ENCODE peak calls at places on chromosomes 11 and 22, in eight cellular contexts. F is heart right ventricle; E is left lung; M is tibial artery; Q is A549; P is psoas muscle; U is naive thymus-derived CD4-positive, alpha-beta T cell; Z is fibroblast of lung. A is an unnamed sample.
A peak's percentile ranks its signal among the peaks of the same experiment; 100 is the strongest.

GRCh38 chr11:127873478-127873877 is 713.9 kb downstream of the ETS1 start:
- DNase-seq in U (no peak), E (no peak), Z (no peak), M (no peak), F (no peak), P (no peak), Q (no peak), A (no peak)

GRCh38 chr22:28379075-28379806 is 300.4 kb downstream of the TTC28 start:
- DNase-seq in Z (peak; percentile 26), P (no peak), E (no peak), F (no peak), M (no peak), U (no peak), Q (no peak), A (no peak)

GRCh38 chr11:65663634-65664200 is 1.0 kb upstream of the RELA start:
- DNase-seq in E (peak; percentile 68), Q (no peak), M (peak; percentile 87), U (no peak), P (peak; percentile 83), F (peak; percentile 84), Z (peak; percentile 70), A (peak; percentile 44)

GRCh38 chr11:36744375-36745168 is 146.5 kb upstream of the RAG2 start:
- DNase-seq in U (peak; percentile 14), Q (peak; percentile 73), M (peak; percentile 84), P (peak; percentile 76), E (peak; percentile 56), F (peak; percentile 57), Z (peak; percentile 64), A (peak; percentile 5)

GRCh38 chr11:65851811-65852507 is 6.0 kb downstream of the CFL1 start:
- DNase-seq in U (no peak), M (peak; percentile 54), F (no peak), Z (no peak), E (no peak), P (no peak), Q (no peak), A (no peak)

GRCh38 chr11:57567210-57567511 is 311 bp downstream of the UBE2L6 start:
- DNase-seq in E (no peak), U (peak; percentile 42), F (peak; percentile 28), Z (no peak), M (no peak), Q (no peak), P (no peak), A (peak; percentile 39)

GRCh38 chr11:113778111-113778910 is 1.3 kb upstream of the CLDN25 start:
- DNase-seq in E (no peak), M (peak; percentile 73), P (peak; percentile 76), U (no peak), Q (no peak), F (peak; percentile 11), Z (no peak), A (peak; percentile 53)

GRCh38 chr22:27853404-27853803 is 51.8 kb upstream of the MN1 start:
- DNase-seq in F (no peak), M (no peak), Z (peak; percentile 46), P (no peak), E (no peak), U (no peak), Q (no peak), A (no peak)

GRCh38 chr11:69696749-69697488 is 6.9 kb downstream of the FGF19 start:
- DNase-seq in M (peak; percentile 34), Q (no peak), E (no peak), P (no peak), Z (no peak), U (no peak), F (no peak), A (no peak)

GRCh38 chr22:46537221-46537945 is at the start of gene CELSR1:
- DNase-seq in F (no peak), U (no peak), Q (peak; percentile 77), P (peak; percentile 43), Z (no peak), E (peak; percentile 80), M (no peak), A (no peak)

GRCh38 chr11:2774173-2775082 is 74.6 kb upstream of the KCNQ1OT1 start:
- DNase-seq in Z (no peak), U (no peak), E (peak; percentile 21), P (peak; percentile 33), F (peak; percentile 1), Q (no peak), M (peak; percentile 45), A (no peak)

GRCh38 chr11:5226732-5227327 is at the start of gene HBB:
- DNase-seq in E (no peak), P (no peak), F (no peak), Q (no peak), U (no peak), Z (no peak), M (no peak), A (no peak)

GRCh38 chr11:72553748-72554147 is 119.4 kb upstream of the CLPB start:
- DNase-seq in Q (peak; percentile 35), U (peak; percentile 8), E (no peak), F (no peak), P (no peak), M (no peak), Z (no peak), A (no peak)

GRCh38 chr11:64792482-64792881 is 10.5 kb downstream of the MAP4K2 start:
- DNase-seq in Q (no peak), F (no peak), U (no peak), P (peak; percentile 9), Z (no peak), E (no peak), M (no peak), A (no peak)

GRCh38 chr11:43904737-43905515 is 24.3 kb downstream of the ALKBH3 start:
- DNase-seq in M (no peak), Z (peak; percentile 76), F (no peak), P (no peak), Q (no peak), U (no peak), E (no peak), A (no peak)

GRCh38 chr11:83566948-83567347 is 280.8 kb upstream of the CCDC90B start:
- DNase-seq in Z (peak; percentile 74), M (no peak), P (no peak), Q (no peak), F (no peak), E (no peak), U (no peak), A (no peak)

GRCh38 chr11:44805596-44805995 is 78.8 kb downstream of the TSPAN18 start:
- DNase-seq in E (no peak), F (no peak), U (no peak), Q (no peak), P (no peak), Z (no peak), M (no peak), A (no peak)

GRCh38 chr11:122779047-122779629 is 59.2 kb upstream of the CRTAM start:
- DNase-seq in P (no peak), Q (no peak), U (no peak), F (no peak), E (no peak), Z (no peak), M (no peak), A (no peak)

DNA sequence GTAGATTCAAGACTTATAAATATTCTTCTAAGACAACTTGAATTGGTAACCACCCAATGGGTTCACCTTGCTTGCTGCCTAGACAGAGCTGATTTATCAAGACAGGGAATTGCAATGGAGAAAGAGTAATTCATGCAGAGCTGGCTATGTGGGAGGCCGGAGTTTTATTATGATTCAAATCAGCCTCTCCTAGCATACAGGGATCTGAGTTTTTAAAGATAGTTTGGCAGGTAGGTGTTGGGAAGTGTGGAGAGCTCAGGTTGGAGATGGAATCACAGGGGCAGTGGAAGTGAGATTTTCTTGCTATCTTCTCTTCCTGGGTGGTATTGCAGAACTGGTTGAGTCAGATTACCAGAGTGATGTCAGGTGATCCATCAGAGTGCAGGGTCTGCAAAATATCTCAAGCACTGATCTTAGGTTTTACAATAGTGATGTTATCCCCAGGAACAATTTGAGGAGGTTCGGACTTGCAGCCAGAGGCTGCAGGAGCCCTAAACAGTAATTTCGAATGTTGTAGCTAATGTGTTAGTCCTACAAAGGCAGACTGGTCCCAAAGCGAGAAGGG is 1448.6 kb upstream of the RAG2 start:
- DNase-seq in Q (no peak), U (no peak), M (no peak), E (no peak), P (no peak), F (no peak), Z (no peak), A (no peak)
- H3K27ac ChIP-seq in Q (no peak overlapping the region), U (no peak overlapping the region), M (no peak overlapping the region), E (no peak overlapping the region), P (no peak overlapping the region), F (no peak overlapping the region), Z (no peak overlapping the region), A (no peak overlapping the region)

GRCh38 chr11:28566643-28567042 is 458.5 kb downstream of the METTL15 start:
- DNase-seq in U (no peak), F (peak; percentile 85), E (peak; percentile 52), Z (peak; percentile 96), Q (peak; percentile 97), P (peak; percentile 77), M (peak; percentile 92), A (peak; percentile 13)

DNA sequence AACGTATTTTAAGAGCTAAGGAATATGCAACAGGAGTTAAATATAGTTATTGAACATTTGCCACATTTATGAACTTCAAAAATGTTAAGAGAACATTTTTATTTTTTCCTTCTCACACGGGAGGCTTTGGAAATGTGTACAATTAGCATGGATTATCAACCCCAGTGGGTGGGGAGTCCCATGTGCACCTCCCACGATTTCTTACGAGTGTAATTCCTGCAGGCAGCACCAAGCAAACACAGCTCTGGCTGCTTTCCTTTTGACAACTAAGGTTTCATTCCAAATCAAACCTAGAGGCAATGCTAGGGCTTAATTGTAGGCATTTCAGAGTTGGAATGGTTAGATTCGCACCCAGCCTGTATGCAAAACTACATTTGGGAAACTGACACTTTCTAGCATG is 460.9 kb downstream of the METTL15 start:
- DNase-seq in Q (no peak), M (no peak), P (no peak), Z (no peak), U (no peak), E (no peak), F (no peak), A (no peak)
- H3K27ac ChIP-seq in Q (peak overlapping the region; percentile 88), M (no peak overlapping the region), P (no peak overlapping the region), Z (no peak overlapping the region), U (no peak overlapping the region), E (no peak overlapping the region), F (no peak overlapping the region), A (no peak overlapping the region)

DNA sequence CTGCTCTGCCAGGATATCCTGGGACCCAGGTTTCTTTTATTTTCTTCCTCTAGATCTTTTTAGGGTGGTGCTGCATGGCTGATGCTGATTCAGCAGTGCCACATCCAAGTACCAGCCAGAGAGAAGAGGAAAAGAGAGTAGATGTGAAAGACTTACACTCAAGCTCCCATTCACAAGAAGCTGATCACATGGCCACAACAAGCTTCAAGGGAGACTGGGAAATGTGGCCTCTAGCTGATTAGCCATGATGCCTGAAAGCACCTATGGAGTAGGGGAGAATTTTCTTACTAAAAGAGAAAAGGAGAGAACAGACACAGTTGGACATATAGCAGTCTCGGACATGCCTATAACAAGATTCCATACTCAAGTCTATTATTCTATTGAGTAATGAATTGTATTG is 34.4 kb upstream of the FJX1 start:
- DNase-seq in M (no peak), F (no peak), P (no peak), E (no peak), U (no peak), Q (no peak), Z (no peak), A (no peak)
- H3K27ac ChIP-seq in M (no peak overlapping the region), F (no peak overlapping the region), P (no peak overlapping the region), E (no peak overlapping the region), U (no peak overlapping the region), Q (peak overlapping the region; percentile 52), Z (peak overlapping the region; percentile 67), A (no peak overlapping the region)

DNA sequence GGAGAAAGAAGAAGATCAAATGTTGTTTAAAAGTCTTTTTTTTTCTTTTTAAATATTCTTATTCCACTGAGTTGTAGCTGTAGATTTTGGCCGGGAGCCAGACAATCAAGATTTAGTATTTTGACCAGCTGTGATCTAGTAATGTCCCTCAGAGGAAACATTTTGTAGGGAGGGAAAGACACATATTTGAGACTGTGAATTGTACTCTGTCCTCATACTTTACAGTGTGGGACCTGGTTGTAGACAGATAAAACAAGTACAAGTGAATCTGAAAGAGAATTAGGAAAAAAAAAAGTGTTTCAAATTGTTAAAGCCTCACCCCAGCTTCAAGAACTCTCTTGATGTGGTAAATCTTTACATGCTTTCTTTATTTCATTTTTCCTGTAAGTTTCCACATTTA is 74.0 kb downstream of the WNT11 start:
- DNase-seq in E (no peak), Z (peak; percentile 32), U (no peak), M (no peak), Q (no peak), F (no peak), P (no peak), A (no peak)
- H3K27ac ChIP-seq in E (no peak overlapping the region), Z (no peak overlapping the region), U (no peak overlapping the region), M (peak overlapping the region; percentile 45), Q (no peak overlapping the region), F (peak overlapping the region; percentile 51), P (no peak overlapping the region), A (no peak overlapping the region)